ENCODE peak calls at places on chromosome 9, in nine cellular contexts. P is BE2C, G is HFF-Myc, N is prostate gland, L is OCI-LY7, O is heart left ventricle, X is sigmoid colon, I is GM12865, Y is GM12878. M is an unnamed sample.

GRCh38 chr9:91534374-91534773 is 110.7 kb upstream of the NFIL3 start:
- DNase-seq in P (no peak), G (no peak), N (no peak), L (no peak), O (no peak), X (no peak), I (no peak), Y (no peak), M (no peak)

GRCh38 chr9:72977670-72978069 is 24.8 kb upstream of the ALDH1A1 start:
- DNase-seq in P (no peak), G (no peak), N (no peak), L (no peak), O (no peak), X (no peak), I (no peak), Y (no peak), M (no peak)

GRCh38 chr9:10071579-10071978 is 541.2 kb downstream of the PTPRD start:
- DNase-seq in P (no peak), G (no peak), N (no peak), L (no peak), O (no peak), X (no peak), I (no peak), Y (no peak), M (no peak)

GRCh38 chr9:19497276-19497675 is 88.5 kb downstream of the ACER2 start:
- DNase-seq in P (no peak), G (no peak), N (no peak), L (no peak), O (no peak), X (no peak), I (no peak), Y (no peak), M (no peak)

GRCh38 chr9:122197334-122197872 is 31.4 kb downstream of the LHX6 start:
- DNase-seq in P (no peak), G (no peak), N (no peak), L (no peak), O (no peak), X (no peak), I (no peak), Y (no peak), M (no peak)

GRCh38 chr9:35923927-35924763 is 14.9 kb downstream of the SPAAR start:
- DNase-seq in P (no peak), G (peak), N (peak), L (no peak), O (no peak), X (no peak), I (no peak), Y (no peak), M (peak)

GRCh38 chr9:75186767-75187380 is 98.6 kb downstream of the OSTF1 start:
- DNase-seq in P (no peak), G (no peak), N (no peak), L (peak), O (no peak), X (no peak), I (peak), Y (no peak), M (no peak)

GRCh38 chr9:111783857-111784256 is 10.9 kb downstream of the SHOC1 start:
- DNase-seq in P (no peak), G (no peak), N (no peak), L (no peak), O (no peak), X (no peak), I (no peak), Y (no peak), M (no peak)

GRCh38 chr9:133803028-133803585 is 65.0 kb upstream of the SARDH start:
- DNase-seq in P (no peak), G (no peak), N (no peak), L (no peak), O (no peak), X (no peak), I (no peak), Y (no peak), M (no peak)

GRCh38 chr9:18260527-18260926 is 213.4 kb upstream of the ADAMTSL1 start:
- DNase-seq in P (no peak), G (peak), N (no peak), L (no peak), O (no peak), X (peak), I (no peak), Y (no peak), M (no peak)

GRCh38 chr9:34675048-34675714 is 12.7 kb upstream of the CCL27 start:
- DNase-seq in P (peak), G (peak), N (no peak), L (peak), O (no peak), X (no peak), I (peak), Y (no peak), M (no peak)

GRCh38 chr9:27059907-27060306 is 49.1 kb upstream of the TEK start:
- DNase-seq in P (no peak), G (no peak), N (no peak), L (no peak), O (no peak), X (no peak), I (no peak), Y (no peak), M (no peak)

GRCh38 chr9:23663946-23664345 is 162.1 kb downstream of the ELAVL2 start:
- DNase-seq in P (no peak), G (no peak), N (no peak), L (no peak), O (no peak), X (no peak), I (no peak), Y (no peak), M (no peak)

GRCh38 chr9:90296539-90296938 is 346.1 kb downstream of the DIRAS2 start:
- DNase-seq in P (no peak), G (no peak), N (no peak), L (no peak), O (no peak), X (no peak), I (no peak), Y (no peak), M (no peak)

GRCh38 chr9:8020161-8020560 is 220.6 kb upstream of the DMAC1 start:
- DNase-seq in P (no peak), G (no peak), N (no peak), L (no peak), O (no peak), X (no peak), I (no peak), Y (no peak), M (no peak)

GRCh38 chr9:94449486-94449885 is 105.4 kb upstream of the PCAT7 start:
- DNase-seq in P (no peak), G (no peak), N (no peak), L (no peak), O (no peak), X (no peak), I (peak), Y (no peak), M (no peak)

GRCh38 chr9:114290561-114290986 is 32.3 kb upstream of the ORM1 start:
- DNase-seq in P (no peak), G (no peak), N (no peak), L (no peak), O (no peak), X (peak), I (no peak), Y (no peak), M (no peak)

GRCh38 chr9:81633952-81634421 is 55.4 kb downstream of the TLE1 start:
- DNase-seq in P (peak), G (no peak), N (no peak), L (no peak), O (no peak), X (no peak), I (no peak), Y (no peak), M (no peak)

GRCh38 chr9:109886617-109887016 is 106.6 kb downstream of the PALM2AKAP2 start:
- DNase-seq in P (no peak), G (no peak), N (no peak), L (no peak), O (no peak), X (no peak), I (peak), Y (no peak), M (no peak)

GRCh38 chr9:75134495-75134894 is 46.2 kb downstream of the OSTF1 start:
- DNase-seq in P (no peak), G (no peak), N (no peak), L (no peak), O (no peak), X (no peak), I (no peak), Y (no peak), M (no peak)

GRCh38 chr9:134494273-134494815 is 147.3 kb upstream of the COL5A1 start:
- DNase-seq in P (no peak), G (no peak), N (no peak), L (no peak), O (no peak), X (no peak), I (no peak), Y (no peak), M (no peak)

GRCh38 chr9:87395804-87396458 is 101.7 kb upstream of the DAPK1 start:
- DNase-seq in P (no peak), G (no peak), N (no peak), L (no peak), O (no peak), X (no peak), I (no peak), Y (no peak), M (peak)

GRCh38 chr9:91811024-91811909 is 138.8 kb downstream of the ROR2 start:
- DNase-seq in P (no peak), G (no peak), N (no peak), L (no peak), O (no peak), X (peak), I (no peak), Y (no peak), M (no peak)

GRCh38 chr9:106934831-106935230 is 71.9 kb downstream of the ZNF462 start:
- DNase-seq in P (no peak), G (no peak), N (no peak), L (no peak), O (no peak), X (no peak), I (no peak), Y (no peak), M (no peak)

GRCh38 chr9:121499427-121500164 is at the start of gene GGTA1:
- DNase-seq in P (peak), G (no peak), N (peak), L (no peak), O (peak), X (peak), I (no peak), Y (no peak), M (peak)

GRCh38 chr9:93207326-93207814 is 23.4 kb downstream of the WNK2 start:
- DNase-seq in P (peak), G (no peak), N (no peak), L (no peak), O (peak), X (peak), I (no peak), Y (no peak), M (no peak)

GRCh38 chr9:33244150-33244784 is 4.3 kb downstream of the SPINK4 start:
- DNase-seq in P (no peak), G (no peak), N (no peak), L (no peak), O (no peak), X (peak), I (no peak), Y (no peak), M (no peak)

GRCh38 chr9:117278656-117279055 is 136.2 kb downstream of the ASTN2 start:
- DNase-seq in P (peak), G (no peak), N (no peak), L (no peak), O (no peak), X (no peak), I (no peak), Y (no peak), M (no peak)

GRCh38 chr9:91376239-91376638 is 14.5 kb upstream of the AUH start:
- DNase-seq in P (no peak), G (no peak), N (no peak), L (no peak), O (no peak), X (no peak), I (no peak), Y (no peak), M (no peak)

GRCh38 chr9:88741335-88741734 is 206.4 kb downstream of the NXNL2 start:
- DNase-seq in P (peak), G (no peak), N (no peak), L (peak), O (no peak), X (no peak), I (peak), Y (no peak), M (no peak)

GRCh38 chr9:70407081-70407503 is 7.4 kb downstream of the KLF9 start:
- DNase-seq in P (no peak), G (no peak), N (no peak), L (no peak), O (no peak), X (no peak), I (no peak), Y (no peak), M (no peak)

GRCh38 chr9:130276121-130276520 is 10.6 kb downstream of the HMCN2 start:
- DNase-seq in P (no peak), G (no peak), N (no peak), L (no peak), O (no peak), X (peak), I (no peak), Y (no peak), M (no peak)

GRCh38 chr9:121707477-121708424 is 56.3 kb downstream of the DAB2IP start:
- DNase-seq in P (no peak), G (no peak), N (no peak), L (peak), O (no peak), X (no peak), I (peak), Y (peak), M (no peak)

GRCh38 chr9:93365427-93366118 is 85.9 kb upstream of the FAM120A start:
- DNase-seq in P (no peak), G (no peak), N (no peak), L (peak), O (no peak), X (no peak), I (no peak), Y (no peak), M (no peak)

GRCh38 chr9:100440071-100440470 is 13.1 kb downstream of the MSANTD3 start:
- DNase-seq in P (no peak), G (no peak), N (no peak), L (no peak), O (no peak), X (no peak), I (no peak), Y (no peak), M (no peak)

GRCh38 chr9:4507731-4508130 is 17.5 kb downstream of the SLC1A1 start:
- DNase-seq in P (no peak), G (no peak), N (no peak), L (no peak), O (no peak), X (no peak), I (no peak), Y (no peak), M (no peak)

GRCh38 chr9:4510546-4511322 is 20.5 kb downstream of the SLC1A1 start:
- DNase-seq in P (no peak), G (no peak), N (no peak), L (no peak), O (no peak), X (no peak), I (no peak), Y (no peak), M (no peak)

GRCh38 chr9:4509590-4509984 is 19.3 kb downstream of the SLC1A1 start:
- DNase-seq in P (no peak), G (no peak), N (no peak), L (no peak), O (no peak), X (no peak), I (no peak), Y (no peak), M (no peak)

GRCh38 chr9:4508246-4508906 is 18.1 kb downstream of the SLC1A1 start:
- DNase-seq in P (no peak), G (no peak), N (no peak), L (no peak), O (no peak), X (no peak), I (no peak), Y (no peak), M (no peak)

DNA sequence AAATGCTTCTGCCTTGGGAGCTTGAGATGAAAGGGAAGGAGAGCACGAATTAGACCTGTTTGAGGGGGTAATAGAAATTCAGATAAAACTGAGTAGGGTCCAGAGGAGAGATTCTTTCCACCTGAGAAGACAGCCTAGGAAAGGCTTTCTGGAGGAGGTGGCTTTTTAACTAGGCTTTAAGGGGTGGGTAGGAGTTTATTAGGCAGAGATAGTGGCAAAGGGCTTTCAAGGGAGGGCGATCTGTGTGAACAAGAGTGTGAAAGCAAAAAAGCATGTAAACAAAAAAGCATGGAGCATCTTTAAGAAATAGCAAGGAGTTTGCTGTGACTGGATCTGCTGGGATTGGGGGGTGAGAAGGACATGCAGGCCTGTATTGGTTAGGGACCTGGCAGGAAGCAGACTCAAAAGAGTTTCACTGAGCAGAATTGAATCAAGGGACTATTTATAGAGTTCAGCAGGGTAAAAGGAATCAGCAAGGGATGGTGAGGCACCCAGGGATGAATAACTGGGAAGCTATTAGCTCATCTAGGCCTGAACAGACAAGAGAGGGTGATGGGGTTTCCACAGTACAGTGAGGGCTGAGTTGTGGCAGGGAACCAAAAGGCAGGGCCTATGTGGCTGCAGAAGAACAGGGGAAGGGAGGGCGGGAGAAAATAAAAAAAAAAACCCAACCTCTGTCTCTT is 18.8 kb downstream of the SLC1A1 start:
- DNase-seq in P (no peak), G (no peak), N (no peak), L (no peak), O (no peak), X (no peak), I (no peak), Y (no peak), M (no peak)
- H3K4me3 ChIP-seq in P (no peak), G (no peak), N (no peak), L (no peak), O (no peak), X (no peak), I (no peak), Y (no peak), M (no peak)

DNA sequence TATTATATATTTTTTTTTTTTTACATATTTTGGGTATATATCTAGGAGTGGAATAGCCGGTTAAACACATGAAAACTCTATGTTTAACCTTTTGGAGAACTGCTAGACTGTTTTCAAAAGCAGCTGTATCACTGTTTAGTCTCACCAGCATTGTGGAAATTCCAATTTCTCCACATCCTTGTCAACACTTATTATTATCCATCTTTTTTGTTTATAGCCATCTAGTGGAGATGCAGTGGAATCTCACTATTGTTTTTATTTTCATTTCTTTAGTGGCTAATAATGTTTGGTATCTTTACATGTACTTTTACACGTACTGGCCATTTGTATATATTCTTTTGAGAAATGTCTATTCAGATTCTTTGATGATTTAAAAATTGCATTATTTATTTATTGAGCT is 22.7 kb upstream of the CCDC180 start:
- DNase-seq in P (no peak), G (no peak), N (no peak), L (no peak), O (no peak), X (no peak), I (no peak), Y (no peak), M (no peak)
- TF ChIP-seq CTCF in P (peak), G (no peak), N (no peak), L (peak), O (no peak), X (no peak), I (no peak), Y (peak), M (no peak)

GRCh38 chr9:113221800-113222481 is 597 bp downstream of the SLC31A1 start:
- DNase-seq in P (no peak), G (no peak), N (no peak), L (peak), O (no peak), X (no peak), I (peak), Y (no peak), M (no peak)

GRCh38 chr9:113220467-113221002 is 542 bp downstream of the FKBP15 start:
- DNase-seq in P (no peak), G (no peak), N (no peak), L (peak), O (no peak), X (no peak), I (peak), Y (no peak), M (no peak)

GRCh38 chr9:113221003-113221799 is at the start of the genes FKBP15 and SLC31A1:
- DNase-seq in P (peak), G (peak), N (peak), L (peak), O (peak), X (peak), I (peak), Y (peak), M (peak)

GRCh38 chr9:113219972-113220371 is 1.1 kb downstream of the FKBP15 start:
- DNase-seq in P (no peak), G (peak), N (no peak), L (peak), O (no peak), X (no peak), I (peak), Y (peak), M (no peak)

GRCh38 chr9:113219186-113219936 is 1.7 kb downstream of the FKBP15 start:
- DNase-seq in P (no peak), G (no peak), N (no peak), L (peak), O (no peak), X (no peak), I (peak), Y (no peak), M (no peak)
- H3K4me3 ChIP-seq in P (peak), G (peak), N (no peak), L (peak), O (peak), X (no peak), I (peak), Y (peak), M (no peak)

GRCh38 chr9:37924538-37924937 is 20.6 kb upstream of the SLC25A51 start:
- DNase-seq in P (no peak), G (no peak), N (no peak), L (no peak), O (no peak), X (no peak), I (no peak), Y (no peak), M (no peak)

GRCh38 chr9:37923796-37924430 is 20.0 kb upstream of the SLC25A51 start:
- DNase-seq in P (no peak), G (no peak), N (no peak), L (no peak), O (no peak), X (peak), I (no peak), Y (no peak), M (no peak)

GRCh38 chr9:37921546-37922300 is 17.8 kb upstream of the SLC25A51 start:
- DNase-seq in P (no peak), G (no peak), N (peak), L (no peak), O (no peak), X (peak), I (no peak), Y (no peak), M (no peak)

GRCh38 chr9:37922391-37923120 is 18.6 kb upstream of the SLC25A51 start:
- DNase-seq in P (no peak), G (no peak), N (peak), L (no peak), O (peak), X (peak), I (no peak), Y (no peak), M (no peak)

GRCh38 chr9:37923121-37923795 is 19.3 kb upstream of the SLC25A51 start:
- DNase-seq in P (no peak), G (no peak), N (no peak), L (no peak), O (no peak), X (peak), I (no peak), Y (no peak), M (no peak)
- TF ChIP-seq CTCF in P (no peak), G (no peak), N (no peak), L (no peak), O (no peak), X (no peak), I (no peak), Y (no peak), M (no peak)

DNA sequence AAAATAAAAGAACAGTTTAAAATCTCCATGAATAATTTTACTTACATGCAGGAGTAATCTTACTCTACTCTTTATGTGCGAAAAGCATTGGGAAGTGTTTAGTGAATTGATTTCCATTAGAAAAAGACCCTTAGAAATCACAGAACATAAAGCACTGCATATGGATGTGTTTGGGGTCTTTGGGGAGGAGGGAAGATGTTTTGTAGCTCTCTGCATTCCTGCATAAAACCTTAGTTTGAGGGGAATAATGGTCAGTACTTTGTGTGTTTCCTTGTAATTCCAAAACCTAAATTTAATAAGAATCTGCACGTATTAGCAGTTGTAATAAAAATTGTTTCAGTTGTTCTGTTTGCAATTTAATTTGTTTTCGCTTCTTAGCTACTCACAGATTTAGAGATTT is 143.6 kb downstream of the SMARCA2 start:
- DNase-seq in P (no peak), G (no peak), N (no peak), L (no peak), O (no peak), X (no peak), I (no peak), Y (no peak), M (no peak)
- H3K4me3 ChIP-seq in P (no peak), G (peak), N (peak), L (peak), O (peak), X (peak), I (peak), Y (peak), M (peak)